ENCODE peak calls at places on chromosomes 4 and X, in four cellular contexts. J is H1, B is GM12878, C is HepG2. O is an unnamed sample.

GRCh38 chr4:17490575-17491059 is 21.3 kb downstream of the QDPR start:
- DNase-seq in B (no peak), C (peak; percentile 88), J (no peak), O (no peak)

GRCh38 chrX:73401591-73402266 is 45.1 kb upstream of the CDX4 start:
- DNase-seq in J (no peak), B (no peak), C (no peak), O (peak; percentile 40)

GRCh38 chr4:122584517-122584916 is 36.3 kb downstream of the IL21 start:
- DNase-seq in B (no peak), J (no peak), C (no peak), O (no peak)

GRCh38 chrX:118513120-118513899 is 17.7 kb downstream of the DOCK11 start:
- DNase-seq in J (no peak), B (no peak), C (no peak), O (no peak)

GRCh38 chrX:154748712-154749339 is 2.1 kb downstream of the GAB3 start:
- DNase-seq in C (peak; percentile 32), B (no peak), J (no peak), O (peak; percentile 16)

GRCh38 chr4:37682701-37683401 is 3.3 kb downstream of the RELL1 start:
- DNase-seq in B (peak; percentile 87), C (peak; percentile 85), J (no peak), O (no peak)

GRCh38 chr4:153502584-153502983 is 36.4 kb downstream of the TMEM131L start:
- DNase-seq in J (no peak), B (no peak), C (no peak), O (no peak)

GRCh38 chr4:26087108-26087507 is 173.1 kb downstream of the SMIM20 start:
- DNase-seq in C (no peak), J (no peak), B (no peak), O (no peak)

GRCh38 chr4:184695178-184695896 is 38.6 kb downstream of the CENPU start:
- DNase-seq in C (no peak), J (no peak), B (no peak), O (no peak)

GRCh38 chr4:24630937-24631336 is 46.6 kb upstream of the DHX15 start:
- DNase-seq in C (peak; percentile 14), B (no peak), J (no peak), O (no peak)

GRCh38 chrX:55579115-55579514 is 44.1 kb upstream of the FOXR2 start:
- DNase-seq in J (no peak), B (no peak), C (no peak), O (no peak)

GRCh38 chr4:7328913-7329638 is 105.7 kb downstream of the PSAPL1 start:
- DNase-seq in B (no peak), J (no peak), C (no peak), O (no peak)

GRCh38 chr4:8553216-8553615 is 27.0 kb upstream of the GPR78 start:
- DNase-seq in J (no peak), B (no peak), C (no peak), O (no peak)
- TF ChIP-seq SUZ12 in J (no peak), B (no peak), C (no peak), O (no peak)

GRCh38 chr4:95547708-95548471 is 883 bp downstream of the UNC5C start:
- DNase-seq in J (no peak), B (no peak), C (no peak), O (no peak)

GRCh38 chr4:95548738-95549245 is at the start of gene UNC5C:
- DNase-seq in B (no peak), J (no peak), C (no peak), O (no peak)

GRCh38 chr4:95546236-95546635 is 2.5 kb downstream of the UNC5C start:
- DNase-seq in C (no peak), B (no peak), J (no peak), O (no peak)

GRCh38 chr4:95545526-95545925 is 3.2 kb downstream of the UNC5C start:
- DNase-seq in J (no peak), C (no peak), B (no peak), O (no peak)

GRCh38 chr4:95546866-95547707 is 1.7 kb downstream of the UNC5C start:
- DNase-seq in B (no peak), C (no peak), J (no peak), O (no peak)
- H3K9ac ChIP-seq in B (no peak overlapping the region), C (no peak overlapping the region), J (no peak overlapping the region), O (peak overlapping the region; percentile 50)

GRCh38 chr4:174061026-174061425 is 222.4 kb downstream of the FBXO8 start:
- DNase-seq in C (no peak), B (no peak), J (no peak), O (no peak)

GRCh38 chr4:174056959-174057358 is 226.5 kb downstream of the FBXO8 start:
- DNase-seq in C (no peak), J (no peak), B (no peak), O (no peak)

GRCh38 chr4:174058846-174059245 is 224.6 kb downstream of the FBXO8 start:
- DNase-seq in J (no peak), C (no peak), B (no peak), O (no peak)

GRCh38 chr4:174053895-174054294 is 229.6 kb downstream of the FBXO8 start:
- DNase-seq in C (no peak), B (no peak), J (no peak), O (no peak)

DNA sequence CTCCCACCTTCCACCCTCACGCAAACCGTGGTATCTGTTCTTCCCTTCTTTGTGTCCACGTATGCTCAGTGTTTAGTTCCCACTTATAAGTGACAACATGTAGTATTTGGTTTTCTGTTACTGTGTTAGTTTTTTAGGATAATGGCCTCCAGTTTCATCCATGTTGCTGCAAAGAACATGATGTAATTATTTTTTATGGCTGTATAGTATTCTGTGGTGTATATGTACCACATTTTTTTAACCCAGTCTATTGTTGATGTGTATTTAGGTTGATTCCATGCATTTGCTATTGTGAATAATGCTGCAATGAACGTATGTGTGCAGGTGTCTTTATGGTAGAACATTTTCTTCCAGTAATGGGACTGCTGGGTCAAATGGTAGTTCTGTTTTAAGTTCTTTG is 228.1 kb downstream of the FBXO8 start:
- DNase-seq in B (no peak), J (no peak), C (no peak), O (no peak)
- TF ChIP-seq ZNF274 in B (no peak), J (no peak), C (no peak), O (no peak)

DNA sequence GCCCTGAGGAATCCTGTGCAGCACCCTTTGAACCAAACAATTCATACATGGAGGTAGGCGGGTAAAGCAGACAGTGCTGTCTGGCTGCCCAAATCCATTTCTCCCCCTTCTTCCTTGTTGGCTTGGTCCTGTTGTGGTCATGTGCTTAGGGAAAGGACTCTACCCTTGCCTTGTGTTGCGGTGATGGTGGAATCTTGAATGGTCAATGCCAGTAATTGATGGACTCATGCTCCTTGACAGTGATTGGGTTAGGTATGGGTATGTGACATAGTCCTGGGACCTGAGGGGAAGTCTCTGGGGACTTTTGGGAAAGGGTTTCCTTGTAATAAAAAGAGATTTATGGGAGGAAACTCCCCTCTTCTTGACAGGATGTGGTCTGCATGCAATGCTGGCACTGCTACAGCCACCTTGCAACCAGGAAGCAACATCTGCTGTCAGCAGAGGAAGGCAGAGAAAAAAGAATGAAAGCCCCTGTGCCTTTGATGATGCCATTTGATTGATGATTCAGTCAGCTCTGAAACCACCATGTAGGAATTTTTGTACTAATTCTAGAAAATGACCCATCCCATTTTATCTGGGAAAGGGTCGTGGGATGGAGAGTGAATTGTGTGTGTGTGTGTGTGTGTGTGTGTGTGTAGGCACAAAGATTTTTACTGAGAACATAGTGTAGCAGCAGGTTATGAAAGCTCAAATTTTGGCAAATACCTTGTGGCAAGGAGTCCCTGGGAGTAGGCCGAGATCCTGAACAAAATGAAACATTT is 30.0 kb upstream of the HUWE1 start:
- DNase-seq in B (peak; percentile 87), C (no peak), J (no peak), O (no peak)
- TF ChIP-seq SUZ12 in B (no peak), C (no peak), J (no peak), O (no peak)

O was measured in NT2/D1.